ENCODE peak calls at places on chromosomes 11 and 22, in six cellular contexts. B is K562, R is HepG2, K is HCT116, D is H1, L is GM12878. Q is an unnamed sample.

GRCh38 chr11:118916842-118917388 is 8.8 kb downstream of the BCL9L start:
- DNase-seq in K (no peak), D (no peak), B (no peak), L (no peak), R (peak; percentile 54), Q (no peak)

GRCh38 chr22:19473578-19473977 is 5.4 kb downstream of the UFD1 start:
- DNase-seq in R (no peak), K (no peak), L (no peak), B (no peak), D (no peak), Q (no peak)

GRCh38 chr11:30451642-30452041 is 128.7 kb downstream of the ARL14EP start:
- DNase-seq in D (no peak), K (no peak), L (no peak), B (no peak), R (no peak), Q (no peak)

GRCh38 chr11:111797145-111797581 is 31.0 kb upstream of the PPP2R1B start:
- DNase-seq in K (no peak), B (no peak), L (peak; percentile 34), D (no peak), R (no peak), Q (no peak)

GRCh38 chr11:112538529-112538928 is 277.9 kb upstream of the PLET1 start:
- DNase-seq in L (no peak), D (no peak), K (no peak), B (no peak), R (no peak), Q (no peak)

GRCh38 chr22:36244522-36245391 is 5.4 kb upstream of the APOL2 start:
- DNase-seq in D (no peak), K (no peak), L (no peak), B (no peak), R (no peak), Q (no peak)

GRCh38 chr11:120224386-120224785 is 13.6 kb downstream of the OAF start:
- DNase-seq in R (no peak), D (no peak), K (no peak), L (no peak), B (no peak), Q (no peak)

GRCh38 chr22:38901111-38901641 is 29.2 kb upstream of the CBX6 start:
- DNase-seq in L (no peak), R (no peak), D (no peak), B (no peak), K (no peak), Q (no peak)

GRCh38 chr22:45574069-45574703 is 71.5 kb downstream of the FBLN1 start:
- DNase-seq in D (no peak), K (no peak), B (no peak), R (no peak), L (no peak), Q (no peak)

GRCh38 chr11:112656772-112657428 is 304.3 kb upstream of the NCAM1 start:
- DNase-seq in B (no peak), D (no peak), K (peak; percentile 2), L (peak; percentile 25), R (no peak), Q (no peak)

GRCh38 chr11:71491531-71492329 is 35.3 kb upstream of the KRTAP5-7 start:
- DNase-seq in B (no peak), D (no peak), K (no peak), L (no peak), R (no peak), Q (no peak)

GRCh38 chr22:44289429-44290171 is 23.2 kb downstream of the SHISAL1 start:
- DNase-seq in B (no peak), R (no peak), K (no peak), D (no peak), L (no peak), Q (no peak)

GRCh38 chr11:134518616-134519389 is 106.8 kb upstream of the B3GAT1 start:
- DNase-seq in L (no peak), R (no peak), B (no peak), D (no peak), K (no peak), Q (no peak)

GRCh38 chr22:49202226-49202625 is 625.4 kb downstream of the BRD1 start:
- DNase-seq in D (no peak), L (no peak), B (no peak), K (no peak), R (no peak), Q (no peak)

GRCh38 chr22:46561435-46561905 is 24.1 kb upstream of the CELSR1 start:
- DNase-seq in L (peak; percentile 42), K (peak; percentile 87), R (peak; percentile 76), D (no peak), B (peak; percentile 60), Q (peak; percentile 75)

GRCh38 chr11:36702330-36703054 is 104.5 kb upstream of the RAG2 start:
- DNase-seq in B (peak; percentile 63), D (peak; percentile 10), L (peak; percentile 41), K (peak; percentile 66), R (peak; percentile 63), Q (peak; percentile 78)

GRCh38 chr22:18110194-18110943 is at the start of gene TUBA8:
- DNase-seq in R (no peak), D (no peak), L (no peak), B (no peak), K (no peak), Q (peak; percentile 6)

GRCh38 chr11:120471131-120471530 is 40.4 kb upstream of the GRIK4 start:
- DNase-seq in B (no peak), D (no peak), R (no peak), K (no peak), L (no peak), Q (no peak)

GRCh38 chr11:61554172-61554988 is 26.5 kb downstream of the SYT7 start:
- DNase-seq in L (no peak), D (no peak), R (no peak), B (no peak), K (no peak), Q (no peak)

GRCh38 chr11:114080219-114080618 is 20.7 kb downstream of the ZBTB16 start:
- DNase-seq in D (no peak), B (no peak), R (no peak), L (no peak), K (no peak), Q (no peak)

GRCh38 chr22:43118024-43118849 is 7.7 kb downstream of the BIK start:
- DNase-seq in B (no peak), R (peak; percentile 25), K (no peak), L (no peak), D (no peak), Q (no peak)
- TF ChIP-seq ZNF274 in B (no peak), R (no peak), K (no peak), L (no peak), D (no peak), Q (no peak)

GRCh38 chr11:122666743-122667142 is 11.2 kb downstream of the UBASH3B start:
- DNase-seq in R (no peak), B (no peak), D (no peak), K (no peak), L (no peak), Q (no peak)

GRCh38 chr11:122663056-122663740 is 7.7 kb downstream of the UBASH3B start:
- DNase-seq in R (no peak), B (no peak), K (no peak), L (no peak), D (no peak), Q (no peak)

GRCh38 chr11:122664188-122664587 is 8.7 kb downstream of the UBASH3B start:
- DNase-seq in L (no peak), K (no peak), D (no peak), B (no peak), R (no peak), Q (no peak)

GRCh38 chr11:122663764-122664163 is 8.2 kb downstream of the UBASH3B start:
- DNase-seq in L (no peak), D (no peak), K (no peak), R (no peak), B (no peak), Q (no peak)

GRCh38 chr11:122665882-122666281 is 10.4 kb downstream of the UBASH3B start:
- DNase-seq in D (no peak), L (no peak), R (no peak), K (no peak), B (no peak), Q (no peak)
- H3K4me3 ChIP-seq in D (no peak overlapping the region), L (no peak overlapping the region), R (no peak overlapping the region), K (no peak overlapping the region), B (no peak overlapping the region), Q (no peak overlapping the region)

GRCh38 chr11:122309262-122309925 is 193.4 kb upstream of the BLID start:
- DNase-seq in L (no peak), B (no peak), D (no peak), R (no peak), K (no peak), Q (no peak)

GRCh38 chr11:122306776-122307479 is 190.9 kb upstream of the BLID start:
- DNase-seq in L (no peak), B (no peak), R (no peak), K (no peak), D (peak; percentile 25), Q (peak; percentile 68)

GRCh38 chr11:122308286-122308685 is 192.3 kb upstream of the BLID start:
- DNase-seq in R (no peak), K (no peak), B (no peak), D (no peak), L (no peak), Q (no peak)

GRCh38 chr11:122305426-122305825 is 189.4 kb upstream of the BLID start:
- DNase-seq in L (no peak), B (no peak), D (no peak), K (no peak), R (no peak), Q (no peak)

GRCh38 chr11:122307480-122308085 is 191.6 kb upstream of the BLID start:
- DNase-seq in D (no peak), K (no peak), L (no peak), B (no peak), R (no peak), Q (no peak)
- TF ChIP-seq ZNF274 in D (no peak), K (no peak), L (no peak), B (no peak), R (no peak), Q (no peak)

DNA sequence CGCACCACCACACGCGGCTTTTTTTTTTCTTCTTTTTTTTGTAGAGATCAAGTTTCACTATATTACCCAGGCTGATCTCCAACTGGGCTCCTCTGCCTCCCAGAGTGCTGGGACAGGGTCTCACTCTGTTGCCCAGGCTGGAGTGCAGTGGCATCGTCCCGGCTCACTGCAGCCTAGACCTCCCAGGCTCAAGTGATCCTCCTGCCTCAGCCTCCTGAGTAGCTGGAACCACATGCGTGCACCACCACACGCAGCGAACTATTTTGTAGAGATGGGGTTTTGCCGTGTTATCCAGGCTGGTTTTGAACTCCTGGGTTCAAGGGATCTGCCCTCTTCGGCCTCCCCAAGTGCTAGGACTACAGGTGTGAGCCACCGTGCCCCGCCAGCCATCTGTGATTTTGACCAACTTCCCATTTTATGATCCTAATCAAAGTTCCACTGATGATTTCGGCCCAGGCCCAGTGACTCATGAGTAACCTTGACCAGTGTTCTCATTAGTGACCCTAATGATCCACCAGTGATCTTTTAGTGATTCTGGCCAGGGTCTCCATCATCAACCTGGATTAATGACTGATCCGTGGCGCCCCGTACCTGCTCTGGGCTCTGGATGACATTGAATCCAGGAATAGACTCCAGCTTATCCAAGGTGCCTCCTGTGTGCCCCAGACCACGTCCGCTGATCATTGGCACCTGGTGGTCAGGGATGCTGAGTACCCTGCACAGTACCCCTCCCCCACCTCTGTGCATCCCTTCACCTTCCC is 1.7 kb downstream of the TYMP start:
- DNase-seq in R (no peak), D (no peak), L (no peak), B (no peak), K (no peak), Q (no peak)
- H3K4me3 ChIP-seq in R (no peak overlapping the region), D (no peak overlapping the region), L (peak overlapping the region; percentile 78), B (no peak overlapping the region), K (no peak overlapping the region), Q (no peak overlapping the region)

Q was measured in NT2/D1.